ENCODE peak calls at places on chromosomes 3 and 15, in six cellular contexts. C is AG09309, A is neural progenitor cell, J is astrocyte of the cerebellum, Z is right lobe of liver, E is WTC11. L is an unnamed sample.

GRCh38 chr3:165339753-165340152 is 143.6 kb upstream of the SLITRK3 start:
- DNase-seq in C (no peak), A (peak), J (peak), Z (no peak), E (no peak), L (no peak)

GRCh38 chr15:32905481-32905880 is 187.7 kb downstream of the GREM1 start:
- DNase-seq in C (peak), A (no peak), J (no peak), Z (no peak), E (no peak), L (no peak)

GRCh38 chr15:40762919-40763800 is 708 bp upstream of the GCHFR start:
- DNase-seq in C (no peak), A (peak), J (no peak), Z (peak), E (peak), L (no peak)

GRCh38 chr3:142272200-142272891 is 47.0 kb upstream of the GK5 start:
- DNase-seq in C (no peak), A (no peak), J (no peak), Z (no peak), E (no peak), L (no peak)

GRCh38 chr3:7249493-7250076 is 388.7 kb downstream of the GRM7 start:
- DNase-seq in C (no peak), A (no peak), J (no peak), Z (no peak), E (no peak), L (no peak)

GRCh38 chr3:32154180-32154579 is 47.8 kb downstream of the GPD1L start:
- DNase-seq in C (no peak), A (peak), J (no peak), Z (no peak), E (peak), L (no peak)

GRCh38 chr15:68154923-68155559 is 50.1 kb downstream of the CALML4 start:
- DNase-seq in C (peak), A (peak), J (peak), Z (no peak), E (peak), L (no peak)

GRCh38 chr3:90062018-90062417 is 954.6 kb downstream of the EPHA3 start:
- DNase-seq in C (no peak), A (no peak), J (no peak), Z (no peak), E (no peak), L (no peak)

GRCh38 chr3:5304789-5305680 is 117.5 kb downstream of the EDEM1 start:
- DNase-seq in C (no peak), A (peak), J (peak), Z (no peak), E (peak), L (no peak)

GRCh38 chr15:48507416-48508065 is 138.0 kb downstream of the FBN1 start:
- DNase-seq in C (no peak), A (peak), J (peak), Z (no peak), E (peak), L (no peak)

GRCh38 chr3:62604301-62604700 is 231.0 kb upstream of the FEZF2 start:
- DNase-seq in C (peak), A (no peak), J (no peak), Z (no peak), E (no peak), L (no peak)

GRCh38 chr3:39210078-39210477 is 17.7 kb upstream of the XIRP1 start:
- DNase-seq in C (no peak), A (no peak), J (no peak), Z (no peak), E (no peak), L (no peak)

GRCh38 chr3:39207361-39208192 is 15.2 kb upstream of the XIRP1 start:
- DNase-seq in C (no peak), A (no peak), J (no peak), Z (no peak), E (no peak), L (peak)

GRCh38 chr3:39205919-39206516 is 13.6 kb upstream of the XIRP1 start:
- DNase-seq in C (no peak), A (no peak), J (no peak), Z (no peak), E (no peak), L (peak)

GRCh38 chr3:39209329-39209970 is 17.1 kb upstream of the XIRP1 start:
- DNase-seq in C (no peak), A (no peak), J (no peak), Z (no peak), E (no peak), L (no peak)

DNA sequence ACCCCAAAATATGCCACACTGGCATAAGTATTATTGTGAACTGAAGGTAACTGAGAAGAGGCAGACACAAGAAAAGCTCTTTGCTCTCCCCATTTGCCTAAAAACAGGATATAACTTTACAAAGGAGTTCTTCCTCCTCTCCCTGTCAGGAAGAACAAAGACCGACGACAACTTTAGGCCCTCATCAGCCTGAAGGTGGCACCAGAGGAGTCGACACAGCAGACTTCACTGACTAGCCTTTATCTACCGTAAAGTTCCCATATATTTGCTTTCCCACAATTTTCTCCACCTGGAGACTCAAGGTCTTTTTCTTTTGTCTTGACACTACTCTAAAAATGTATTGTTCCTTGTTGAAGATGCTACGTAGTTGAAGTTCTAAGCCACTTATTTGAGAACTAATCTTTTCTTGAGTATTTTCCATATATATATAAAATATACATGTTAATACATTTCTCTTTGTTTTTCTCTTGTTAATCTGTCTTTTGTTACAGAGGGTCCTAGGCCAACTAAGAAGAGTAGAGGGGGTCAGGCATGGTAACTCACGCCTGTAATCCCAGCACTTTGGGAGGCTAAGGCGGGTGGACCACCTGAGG is 16.2 kb upstream of the XIRP1 start:
- DNase-seq in C (peak), A (peak), J (peak), Z (no peak), E (peak), L (no peak)
- TF ChIP-seq CTCF in C (peak), A (peak), J (peak), Z (peak), E (no peak), L (peak)

DNA sequence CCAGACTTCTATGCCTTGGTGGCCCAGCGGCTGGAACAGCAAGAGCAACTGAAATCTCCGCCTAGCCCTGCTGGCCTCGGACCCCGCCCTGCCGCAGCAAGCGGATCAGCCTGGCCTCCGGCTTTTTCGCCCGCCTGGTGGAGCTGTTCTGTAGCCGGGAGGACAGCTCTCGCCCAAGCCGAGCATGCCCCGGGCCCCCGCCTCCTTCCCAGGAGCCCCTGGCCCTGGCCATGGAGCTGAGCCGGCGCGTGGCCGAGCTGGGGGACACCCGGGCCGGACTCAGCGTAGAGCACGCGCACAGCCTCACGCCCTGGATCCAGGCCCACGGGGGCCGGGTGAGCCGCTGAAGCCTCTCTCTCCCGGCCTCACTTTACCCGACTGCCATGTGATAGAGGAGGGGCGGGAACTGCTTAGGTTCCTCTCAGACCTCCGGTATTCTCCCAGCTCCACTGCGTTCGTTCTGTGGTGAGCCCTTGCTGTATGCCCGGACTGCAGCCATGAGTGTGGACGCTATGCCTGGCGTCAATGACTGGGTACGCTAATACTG is 24.1 kb upstream of the MRPL3 start:
- DNase-seq in C (no peak), A (peak), J (no peak), Z (peak), E (peak), L (peak)
- TF ChIP-seq CTCF in C (peak), A (peak), J (peak), Z (no peak), E (no peak), L (peak)

DNA sequence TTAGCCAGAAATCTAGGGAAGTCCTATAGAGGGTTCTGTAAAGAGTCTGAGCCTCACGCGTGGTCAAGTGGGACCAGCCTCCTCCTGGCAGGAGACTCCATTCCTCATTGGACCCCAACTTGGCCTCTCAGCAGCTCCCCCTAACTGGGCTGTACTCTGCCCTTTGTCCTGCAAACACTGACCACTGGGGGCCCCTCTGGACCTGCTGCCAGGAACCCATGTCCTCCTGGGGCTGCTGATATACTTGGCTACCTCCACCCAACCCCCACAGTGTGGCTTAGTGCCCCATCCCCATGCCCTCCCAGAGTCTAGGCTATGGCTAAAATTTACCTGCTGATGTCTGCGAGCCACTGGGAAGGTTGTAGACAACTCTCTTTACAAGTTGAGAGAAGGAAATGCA is 62.7 kb downstream of the UBP1 start:
- DNase-seq in C (no peak), A (no peak), J (no peak), Z (no peak), E (peak), L (no peak)
- TF ChIP-seq CTCF in C (no peak), A (no peak), J (no peak), Z (no peak), E (peak), L (no peak)

DNA sequence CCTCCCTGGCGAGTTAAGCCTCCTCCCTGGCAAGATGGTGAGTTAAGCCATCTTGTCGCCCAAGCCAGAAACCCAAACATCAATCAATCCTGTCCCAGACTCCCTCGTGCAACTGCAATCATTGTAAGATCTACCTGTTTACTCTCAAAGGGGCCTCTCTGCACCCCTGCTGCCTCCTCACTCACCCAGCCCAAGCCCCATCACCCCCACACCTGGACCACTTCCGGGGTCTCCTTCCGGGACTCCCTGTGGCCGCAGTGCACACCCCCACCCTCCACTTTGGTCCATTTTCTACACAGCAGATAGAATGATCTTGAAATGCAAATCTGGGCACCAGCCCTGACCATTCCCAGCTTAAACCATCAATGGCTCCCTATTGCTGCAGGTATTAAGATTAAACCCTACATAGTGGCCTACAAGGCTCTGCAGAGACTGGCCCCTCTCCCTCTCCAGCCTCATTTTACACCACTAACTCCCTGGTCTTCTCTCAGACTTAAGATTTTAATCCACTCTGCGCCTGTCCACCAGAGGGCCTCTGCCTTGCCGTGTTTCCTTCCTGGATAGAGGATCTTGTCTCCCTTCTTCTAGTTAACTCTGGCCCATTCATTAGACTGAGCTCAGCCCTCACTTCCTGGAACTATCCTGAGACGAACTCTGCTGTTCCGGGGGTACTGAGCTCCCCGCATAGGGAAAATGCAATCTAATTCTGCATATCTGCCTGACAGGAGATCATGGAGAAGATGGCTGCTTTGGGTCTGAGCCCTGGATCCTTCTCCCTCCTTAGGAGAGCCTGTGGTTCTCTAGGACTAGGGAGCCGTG is 41.9 kb upstream of the SLC6A1 start:
- DNase-seq in C (peak), A (peak), J (no peak), Z (no peak), E (peak), L (no peak)
- TF ChIP-seq CTCF in C (peak), A (peak), J (peak), Z (peak), E (no peak), L (peak)

GRCh38 chr3:148190441-148190990 is 507.2 kb upstream of the AGTR1 start:
- DNase-seq in C (no peak), A (no peak), J (no peak), Z (no peak), E (no peak), L (no peak)

DNA sequence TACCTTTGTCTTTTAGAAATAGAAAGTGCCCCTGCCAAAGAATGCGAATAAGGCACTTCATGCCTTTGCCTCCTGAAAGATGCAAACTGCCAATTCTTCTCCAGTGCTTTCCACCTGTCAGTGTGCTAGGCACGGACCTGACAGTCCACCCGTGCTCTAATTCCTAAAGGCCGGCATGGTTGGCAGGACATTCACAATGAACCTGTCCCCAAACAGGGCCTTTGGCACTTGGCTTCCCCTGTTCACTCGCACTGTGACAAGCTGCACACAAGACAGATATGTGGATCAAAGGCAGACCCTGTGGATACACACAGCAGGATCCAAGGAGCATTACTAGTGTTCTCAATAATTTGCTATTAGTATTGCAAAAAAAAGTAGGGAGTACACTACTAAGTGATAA is 505.7 kb upstream of the AGTR1 start:
- DNase-seq in C (no peak), A (no peak), J (no peak), Z (no peak), E (no peak), L (no peak)
- TF ChIP-seq CTCF in C (no peak), A (no peak), J (no peak), Z (no peak), E (no peak), L (no peak)

DNA sequence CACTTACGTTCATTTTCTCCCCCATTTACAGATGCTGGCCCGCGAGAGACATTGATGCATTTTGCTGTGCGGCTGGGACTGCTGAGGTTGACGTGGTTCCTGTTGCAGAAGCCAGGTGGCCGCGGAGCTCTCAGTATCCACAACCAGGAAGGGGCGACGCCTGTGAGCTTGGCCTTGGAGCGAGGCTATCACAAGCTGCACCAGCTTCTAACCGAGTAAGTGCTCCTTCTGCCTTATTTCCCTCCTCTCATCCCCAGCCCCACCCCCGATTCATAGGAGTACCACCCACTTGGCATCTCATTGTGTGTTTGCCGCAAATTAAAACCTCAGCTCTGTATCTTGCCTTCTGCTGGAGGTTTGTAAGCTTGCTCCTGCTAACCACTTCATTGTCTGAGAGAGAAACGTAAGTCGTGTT is 163.3 kb downstream of the AKAP13 start:
- DNase-seq in C (no peak), A (no peak), J (no peak), Z (peak), E (peak), L (no peak)
- TF ChIP-seq CTCF in C (no peak), A (no peak), J (no peak), Z (no peak), E (no peak), L (no peak)

GRCh38 chr15:79769933-79770332 is 126.9 kb downstream of the MTHFS start:
- DNase-seq in C (no peak), A (no peak), J (no peak), Z (no peak), E (no peak), L (no peak)

GRCh38 chr15:79769081-79769481 is 127.7 kb downstream of the MTHFS start:
- DNase-seq in C (no peak), A (no peak), J (no peak), Z (no peak), E (no peak), L (no peak)
- TF ChIP-seq CTCF in C (peak), A (peak), J (peak), Z (peak), E (no peak), L (peak)

GRCh38 chr3:97972976-97973375 is 745 bp upstream of the RIOX2 start:
- DNase-seq in C (no peak), A (no peak), J (no peak), Z (no peak), E (no peak), L (no peak)

GRCh38 chr3:97970131-97970530 is 2.1 kb downstream of the RIOX2 start:
- DNase-seq in C (no peak), A (no peak), J (no peak), Z (no peak), E (no peak), L (no peak)

GRCh38 chr3:97969541-97969940 is 2.7 kb downstream of the RIOX2 start:
- DNase-seq in C (no peak), A (no peak), J (no peak), Z (no peak), E (no peak), L (no peak)

GRCh38 chr3:97970929-97971460 is 1.2 kb downstream of the RIOX2 start:
- DNase-seq in C (no peak), A (no peak), J (no peak), Z (no peak), E (no peak), L (no peak)

DNA sequence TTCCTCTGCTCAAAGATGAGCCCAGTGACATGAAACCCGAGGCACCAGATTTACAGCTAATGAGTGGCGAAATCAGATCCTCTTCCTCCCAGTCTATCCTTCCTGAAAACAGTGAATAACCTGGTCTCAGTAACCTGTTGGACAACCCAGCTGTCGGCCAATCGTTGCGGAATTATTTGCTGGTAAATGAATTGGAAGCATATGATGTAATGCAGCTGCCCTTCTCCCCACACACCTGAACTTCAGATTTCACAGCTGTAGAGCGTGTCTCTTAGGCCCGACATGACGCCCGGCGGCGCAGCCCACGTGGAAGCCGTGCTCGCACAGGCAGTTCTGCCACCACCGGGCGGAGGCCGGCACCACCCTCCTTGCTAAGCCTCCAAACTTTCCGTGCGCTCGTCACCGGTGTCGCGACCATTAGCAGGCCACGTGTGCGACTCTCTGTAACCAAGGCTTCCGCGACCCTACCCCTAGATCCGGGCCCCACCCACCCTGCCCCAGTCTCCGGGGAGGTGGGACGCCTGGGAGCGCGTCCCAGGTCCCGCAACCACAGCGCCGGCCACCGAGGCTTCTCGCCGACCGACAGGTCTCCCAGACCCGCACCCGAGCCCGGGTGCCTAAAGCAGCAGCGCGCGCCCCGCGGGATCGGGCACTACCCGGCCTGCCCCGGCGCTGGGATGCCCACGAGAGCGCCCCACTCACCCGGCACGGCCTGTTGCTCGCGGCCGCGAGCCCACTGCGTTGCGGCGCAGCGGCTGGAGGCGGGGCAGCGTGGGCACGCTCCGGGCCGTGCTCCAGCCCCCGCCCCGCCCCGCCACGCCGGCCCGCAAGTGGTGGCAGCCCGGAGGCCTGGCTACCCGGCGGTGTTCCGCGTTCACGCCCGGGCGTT is at the start of gene RIOX2:
- DNase-seq in C (no peak), A (peak), J (no peak), Z (peak), E (peak), L (peak)
- TF ChIP-seq CTCF in C (no peak), A (no peak), J (no peak), Z (peak), E (no peak), L (peak)

L was measured in chondrocyte.